ENCODE peak calls at places on chromosomes 16 and 17, in four cellular contexts. One of them, this sample, is unnamed.

GRCh38 chr16:2019919-2020831 is 590 bp downstream of the NPW start:
- DNase-seq in iris pigment epithelial cell: no peak
- DNase-seq in heart left ventricle: no peak
- DNase-seq in SHP77: no peak
- DNase-seq in this sample: no peak

GRCh38 chr17:49746791-49747490 is 17.0 kb downstream of the FAM117A start:
- DNase-seq in heart left ventricle: no peak
- DNase-seq in iris pigment epithelial cell: no peak
- DNase-seq in SHP77: no peak
- DNase-seq in this sample: no peak

GRCh38 chr16:89502319-89502843 is 5.8 kb upstream of the SPG7 start:
- DNase-seq in iris pigment epithelial cell: peak
- DNase-seq in heart left ventricle: no peak
- DNase-seq in SHP77: no peak
- DNase-seq in this sample: no peak

GRCh38 chr17:38608648-38609047 is 2.9 kb upstream of the SRCIN1 start:
- DNase-seq in heart left ventricle: no peak
- DNase-seq in SHP77: no peak
- DNase-seq in iris pigment epithelial cell: no peak
- DNase-seq in this sample: no peak

GRCh38 chr17:846901-847777 is 65.0 kb downstream of the MRM3 start:
- DNase-seq in SHP77: no peak
- DNase-seq in iris pigment epithelial cell: peak
- DNase-seq in heart left ventricle: no peak
- DNase-seq in this sample: no peak

GRCh38 chr17:38761612-38762011 is 9.1 kb downstream of the PSMB3 start:
- DNase-seq in heart left ventricle: no peak
- DNase-seq in SHP77: peak
- DNase-seq in iris pigment epithelial cell: peak
- DNase-seq in this sample: no peak

GRCh38 chr16:19005561-19006445 is 22.1 kb downstream of the TMC7 start:
- DNase-seq in iris pigment epithelial cell: no peak
- DNase-seq in SHP77: peak
- DNase-seq in heart left ventricle: peak
- DNase-seq in this sample: no peak

GRCh38 chr16:31253642-31254045 is 6.1 kb upstream of the ITGAM start:
- DNase-seq in SHP77: no peak
- DNase-seq in heart left ventricle: peak
- DNase-seq in iris pigment epithelial cell: peak
- DNase-seq in this sample: no peak

GRCh38 chr16:89198417-89199240 is 1.7 kb downstream of the SLC22A31 start:
- DNase-seq in SHP77: no peak
- DNase-seq in heart left ventricle: no peak
- DNase-seq in iris pigment epithelial cell: no peak
- DNase-seq in this sample: no peak

GRCh38 chr16:27366687-27367462 is 35.1 kb upstream of the IL21R start:
- DNase-seq in iris pigment epithelial cell: no peak
- DNase-seq in SHP77: no peak
- DNase-seq in heart left ventricle: no peak
- DNase-seq in this sample: no peak

GRCh38 chr16:87085441-87085840 is 231.8 kb downstream of the C16orf95 start:
- DNase-seq in heart left ventricle: no peak
- DNase-seq in SHP77: no peak
- DNase-seq in iris pigment epithelial cell: no peak
- DNase-seq in this sample: no peak